ENCODE peak calls at places on chromosomes 1 and 21, in eight cellular contexts. J, C, X, Q, L, P, T and G are unnamed samples.

GRCh38 chr1:208303743-208304142 is 59.6 kb upstream of the PLXNA2 start:
- DNase-seq in J (no peak), C (peak; percentile 11), X (no peak), Q (no peak), L (no peak), P (no peak), T (no peak), G (no peak)

GRCh38 chr1:228802386-228803221 is 67.3 kb downstream of the RHOU start:
- DNase-seq in J (no peak), C (no peak), X (peak; percentile 85), Q (no peak), L (peak; percentile 56), P (no peak), T (no peak), G (peak; percentile 60)

GRCh38 chr1:108703939-108704338 is 8.8 kb upstream of the FNDC7 start:
- DNase-seq in J (peak; percentile 8), C (no peak), X (no peak), Q (no peak), L (peak; percentile 50), P (no peak), T (peak; percentile 73), G (no peak)

GRCh38 chr1:42750041-42750440 is 10.0 kb upstream of the CLDN19 start:
- DNase-seq in J (no peak), C (no peak), X (no peak), Q (no peak), L (no peak), P (no peak), T (no peak), G (no peak)

GRCh38 chr1:98278055-98278454 is 357.2 kb upstream of the DPYD start:
- DNase-seq in J (peak; percentile 89), C (peak; percentile 54), X (no peak), Q (no peak), L (no peak), P (no peak), T (no peak), G (no peak)

GRCh38 chr1:6082430-6082971 is 36.8 kb downstream of the KCNAB2 start:
- DNase-seq in J (peak; percentile 35), C (peak; percentile 50), X (peak; percentile 91), Q (peak; percentile 22), L (peak; percentile 19), P (no peak), T (peak; percentile 13), G (no peak)

GRCh38 chr1:201013031-201013485 is 10.5 kb downstream of the KIF21B start:
- DNase-seq in J (peak; percentile 29), C (no peak), X (no peak), Q (no peak), L (no peak), P (peak; percentile 25), T (no peak), G (no peak)

GRCh38 chr1:41955461-41956159 is 36.9 kb upstream of the HIVEP3 start:
- DNase-seq in J (peak; percentile 96), C (peak; percentile 43), X (no peak), Q (no peak), L (peak; percentile 91), P (peak; percentile 67), T (peak; percentile 91), G (no peak)

GRCh38 chr1:173869108-173869359 is 854 bp downstream of the ZBTB37 start:
- DNase-seq in J (no peak), C (no peak), X (no peak), Q (no peak), L (no peak), P (no peak), T (no peak), G (no peak)

GRCh38 chr1:54105736-54106269 is 47.0 kb downstream of the CDCP2 start:
- DNase-seq in J (no peak), C (no peak), X (no peak), Q (no peak), L (no peak), P (no peak), T (no peak), G (no peak)

GRCh38 chr1:34696230-34696629 is 58.6 kb upstream of the GJB5 start:
- DNase-seq in J (peak; percentile 60), C (no peak), X (no peak), Q (no peak), L (peak; percentile 11), P (peak; percentile 4), T (peak; percentile 3), G (no peak)

GRCh38 chr1:245197911-245198379 is 43.2 kb downstream of the KIF26B start:
- DNase-seq in J (no peak), C (no peak), X (no peak), Q (no peak), L (peak; percentile 77), P (no peak), T (peak; percentile 50), G (no peak)

GRCh38 chr1:46819335-46819734 is 20.5 kb downstream of the CYP4B1 start:
- DNase-seq in J (no peak), C (no peak), X (no peak), Q (no peak), L (no peak), P (no peak), T (no peak), G (no peak)

GRCh38 chr1:22830131-22830566 is 119.5 kb downstream of the EPHB2 start:
- DNase-seq in J (no peak), C (no peak), X (no peak), Q (no peak), L (no peak), P (no peak), T (no peak), G (no peak)

GRCh38 chr1:100387644-100388350 is 35.5 kb downstream of the CDC14A start:
- DNase-seq in J (no peak), C (no peak), X (no peak), Q (no peak), L (peak; percentile 18), P (no peak), T (peak; percentile 44), G (no peak)

GRCh38 chr1:216961516-216961915 is 238.3 kb upstream of the ESRRG start:
- DNase-seq in J (peak; percentile 47), C (no peak), X (no peak), Q (no peak), L (no peak), P (no peak), T (no peak), G (no peak)
- TF ChIP-seq CTCF in J (peak; percentile 76), C (no peak), X (no peak), Q (no peak), L (no peak), P (peak; percentile 28), T (no peak), G (peak; percentile 22)

GRCh38 chr1:190176776-190177175 is 300.9 kb downstream of the BRINP3 start:
- DNase-seq in J (peak; percentile 29), C (no peak), X (no peak), Q (no peak), L (peak; percentile 1), P (no peak), T (peak; percentile 34), G (no peak)
- TF ChIP-seq CTCF in J (no peak), C (no peak), X (no peak), Q (no peak), L (no peak), P (no peak), T (no peak), G (no peak)

DNA sequence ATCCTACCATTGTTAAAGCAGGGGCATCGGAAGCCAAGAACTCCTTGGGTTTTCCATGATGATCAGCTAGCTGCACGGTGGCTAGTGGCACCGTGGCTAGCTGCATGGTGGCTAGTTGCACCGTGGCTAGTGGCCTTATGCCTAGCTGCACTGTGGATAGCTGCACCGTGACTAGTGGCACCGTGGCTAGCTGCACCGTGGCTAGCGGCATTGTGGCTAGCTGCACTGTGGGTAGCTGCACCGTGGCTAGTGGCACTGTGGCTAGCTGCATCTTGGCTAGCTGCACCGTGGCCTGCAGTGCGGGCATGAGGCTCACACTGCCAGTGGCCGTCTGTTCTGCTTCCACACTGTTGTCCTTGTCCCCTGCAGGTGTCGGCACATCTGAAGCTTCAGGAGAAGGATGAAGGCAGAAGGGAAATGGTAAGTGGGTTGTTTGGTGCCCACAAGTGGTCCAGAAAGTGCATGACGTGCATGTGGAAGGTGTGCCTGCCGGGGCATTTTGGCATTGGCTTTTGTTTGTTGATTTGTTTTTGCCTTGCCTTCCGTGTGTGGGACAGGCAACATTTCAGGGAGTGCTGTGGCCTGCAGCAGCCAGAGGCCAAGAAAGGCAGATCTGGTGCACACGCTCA is 38.6 kb downstream of the TFF3 start:
- DNase-seq in J (peak; percentile 11), C (no peak), X (no peak), Q (no peak), L (no peak), P (no peak), T (no peak), G (no peak)
- TF ChIP-seq CTCF in J (peak; percentile 23), C (peak; percentile 23), X (no peak), Q (peak; percentile 8), L (no peak), P (no peak), T (no peak), G (no peak)

GRCh38 chr1:155082301-155082940 is 3.8 kb downstream of the EFNA3 start:
- DNase-seq in J (no peak), C (peak; percentile 51), X (peak; percentile 71), Q (peak; percentile 23), L (no peak), P (no peak), T (no peak), G (no peak)

GRCh38 chr1:155085504-155086181 is 7.0 kb downstream of the EFNA3 start:
- DNase-seq in J (peak; percentile 85), C (peak; percentile 56), X (no peak), Q (peak; percentile 33), L (peak; percentile 47), P (peak; percentile 69), T (peak; percentile 57), G (no peak)

GRCh38 chr1:155084722-155085503 is 6.3 kb downstream of the EFNA3 start:
- DNase-seq in J (peak; percentile 97), C (peak; percentile 97), X (no peak), Q (peak; percentile 95), L (peak; percentile 88), P (peak; percentile 92), T (peak; percentile 95), G (peak; percentile 98)

GRCh38 chr1:155082941-155083541 is 4.4 kb downstream of the EFNA3 start:
- DNase-seq in J (peak; percentile 59), C (no peak), X (peak; percentile 83), Q (no peak), L (no peak), P (peak; percentile 73), T (no peak), G (no peak)

GRCh38 chr1:155083865-155084721 is 5.5 kb downstream of the EFNA3 start:
- DNase-seq in J (peak; percentile 71), C (no peak), X (peak; percentile 90), Q (peak; percentile 30), L (peak; percentile 59), P (no peak), T (peak; percentile 53), G (no peak)
- TF ChIP-seq CTCF in J (peak; percentile 61), C (no peak), X (no peak), Q (peak; percentile 32), L (peak; percentile 31), P (no peak), T (peak; percentile 35), G (peak; percentile 52)

DNA sequence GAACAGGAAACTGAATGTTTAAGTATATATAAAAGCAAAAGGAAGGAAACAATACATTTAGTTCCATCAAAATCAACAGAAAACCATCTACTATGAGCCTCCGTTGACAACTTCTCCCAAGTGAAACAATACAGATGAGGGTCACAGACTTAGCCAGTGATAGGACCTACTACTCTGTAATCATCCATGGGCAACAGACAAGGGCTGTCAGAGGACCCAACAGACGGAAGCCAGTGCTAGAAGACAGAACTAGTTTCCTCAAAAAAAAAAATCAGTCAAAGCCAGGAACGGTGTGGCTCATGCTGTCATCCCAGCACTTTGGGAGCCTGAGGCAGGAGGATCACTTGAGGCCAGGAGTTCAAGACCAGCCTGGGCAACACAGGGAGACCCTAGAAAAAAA is 20.6 kb downstream of the RERE start:
- DNase-seq in J (no peak), C (no peak), X (no peak), Q (no peak), L (no peak), P (no peak), T (no peak), G (no peak)
- TF ChIP-seq CTCF in J (no peak), C (no peak), X (no peak), Q (no peak), L (no peak), P (no peak), T (no peak), G (no peak)